ENCODE peak calls at places on chromosomes 11 and 22, in four cellular contexts. A is IMR-90, X is GM12878, R is K562. P is an unnamed sample.

GRCh38 chr22:37202706-37203105 is 9.6 kb downstream of the SSTR3 start:
- DNase-seq in A (no peak), R (no peak), X (no peak), P (no peak)

GRCh38 chr22:30251661-30252226 is 5.2 kb upstream of the LIF start:
- DNase-seq in X (no peak), R (no peak), A (peak; percentile 82), P (no peak)

GRCh38 chr22:29912605-29913398 is 29.8 kb downstream of the MTMR3 start:
- DNase-seq in A (peak; percentile 93), X (no peak), R (no peak), P (no peak)

GRCh38 chr22:45893516-45893915 is 83.4 kb downstream of the WNT7B start:
- DNase-seq in X (no peak), A (peak; percentile 72), R (no peak), P (no peak)

GRCh38 chr22:27094633-27095308 is 437.4 kb downstream of the MIAT start:
- DNase-seq in X (no peak), R (no peak), A (peak; percentile 51), P (no peak)

GRCh38 chr11:63937713-63938480 is 905 bp upstream of the NAA40 start:
- DNase-seq in X (no peak), A (no peak), R (peak; percentile 73), P (no peak)

GRCh38 chr22:49789289-49790141 is 38.2 kb downstream of the BRD1 start:
- DNase-seq in A (peak; percentile 45), X (no peak), R (no peak), P (no peak)

GRCh38 chr22:22111267-22111751 is 128.7 kb upstream of the TOP3B start:
- DNase-seq in R (peak; percentile 87), X (peak; percentile 86), A (peak; percentile 95), P (no peak)

GRCh38 chr22:42613869-42614268 is 814 bp downstream of the POLDIP3 start:
- DNase-seq in R (no peak), A (no peak), X (no peak), P (no peak)

GRCh38 chr11:119107538-119108150 is 500 bp downstream of the C2CD2L start:
- DNase-seq in X (no peak), A (no peak), R (no peak), P (no peak)

GRCh38 chr22:24089951-24090350 is 78.8 kb downstream of the CABIN1 start:
- DNase-seq in R (no peak), X (no peak), A (no peak), P (no peak)

GRCh38 chr22:41831828-41832552 is 915 bp upstream of the SREBF2 start:
- DNase-seq in A (peak; percentile 24), X (no peak), R (no peak), P (no peak)

GRCh38 chr11:109697140-109697843 is 275.3 kb downstream of the C11orf87 start:
- DNase-seq in X (no peak), A (peak; percentile 50), R (peak; percentile 22), P (peak; percentile 44)

GRCh38 chr22:23837496-23837859 is 1.3 kb downstream of the DERL3 start:
- DNase-seq in R (no peak), X (no peak), A (no peak), P (no peak)

GRCh38 chr11:75105462-75105925 is 8.8 kb upstream of the OR2AT4 start:
- DNase-seq in R (peak; percentile 75), X (no peak), A (no peak), P (no peak)

GRCh38 chr11:19728436-19728835 is 15.8 kb downstream of the NAV2 start:
- DNase-seq in A (peak; percentile 80), R (no peak), X (no peak), P (no peak)

GRCh38 chr11:84289381-84289906 is 1003.3 kb upstream of the CCDC90B start:
- DNase-seq in A (peak; percentile 78), X (peak; percentile 55), R (no peak), P (no peak)

GRCh38 chr11:58043379-58043778 is 12.6 kb downstream of the OR6Q1 start:
- DNase-seq in A (no peak), X (no peak), R (no peak), P (no peak)

GRCh38 chr11:64963072-64963631 is 8.8 kb downstream of the MAJIN start:
- DNase-seq in A (no peak), X (no peak), R (no peak), P (no peak)

GRCh38 chr11:75014129-75014528 is 25.4 kb downstream of the NEU3 start:
- DNase-seq in A (peak; percentile 95), R (no peak), X (no peak), P (peak; percentile 13)

GRCh38 chr11:60756307-60757032 is at the start of gene MS4A15:
- DNase-seq in R (peak; percentile 57), A (no peak), X (no peak), P (peak; percentile 28)

GRCh38 chr22:44538518-44539315 is 40.7 kb upstream of the RTL6 start:
- DNase-seq in A (no peak), X (no peak), R (no peak), P (no peak)

GRCh38 chr11:126338346-126339055 is 17.0 kb upstream of the ST3GAL4 start:
- DNase-seq in X (no peak), A (no peak), R (no peak), P (no peak)

GRCh38 chr11:78019808-78020207 is 3.3 kb downstream of the KCTD14 start:
- DNase-seq in A (peak; percentile 23), X (no peak), R (no peak), P (no peak)

GRCh38 chr22:37330200-37331033 is 48.1 kb downstream of the CYTH4 start:
- DNase-seq in A (peak; percentile 90), X (no peak), R (peak; percentile 80), P (peak; percentile 48)

GRCh38 chr22:42742940-42743339 is 22.3 kb upstream of the A4GALT start:
- DNase-seq in R (peak; percentile 72), A (no peak), X (no peak), P (no peak)

GRCh38 chr22:50606561-50607365 is 6.2 kb downstream of the MAPK8IP2 start:
- DNase-seq in R (no peak), X (no peak), A (no peak), P (no peak)

GRCh38 chr11:62142921-62143320 is 19.1 kb downstream of the INCENP start:
- DNase-seq in X (no peak), R (no peak), A (no peak), P (no peak)

GRCh38 chr11:132444891-132445290 is 1074.5 kb downstream of the NTM start:
- DNase-seq in X (no peak), A (no peak), R (no peak), P (no peak)

GRCh38 chr11:74932797-74933196 is 16.1 kb downstream of the XRRA1 start:
- DNase-seq in A (peak; percentile 95), X (no peak), R (no peak), P (peak; percentile 62)

GRCh38 chr22:35777335-35777975 is 59.8 kb downstream of the APOL5 start:
- DNase-seq in R (no peak), X (no peak), A (peak; percentile 92), P (peak; percentile 64)

GRCh38 chr22:19932367-19933206 is 9.0 kb upstream of the COMT start:
- DNase-seq in A (no peak), R (no peak), X (no peak), P (no peak)

GRCh38 chr22:22943521-22944267 is 56.1 kb downstream of the IGLL5 start:
- DNase-seq in R (peak; percentile 79), X (no peak), A (no peak), P (no peak)

GRCh38 chr11:97847730-97848129 is 1173.0 kb upstream of the CNTN5 start:
- DNase-seq in X (no peak), R (no peak), A (no peak), P (no peak)

GRCh38 chr11:13384837-13385417 is 78.1 kb downstream of the BTBD10 start:
- DNase-seq in A (peak; percentile 68), R (peak; percentile 23), X (peak; percentile 3), P (peak; percentile 65)

GRCh38 chr11:120034176-120034575 is 103.7 kb downstream of the TRIM29 start:
- DNase-seq in R (no peak), A (no peak), X (no peak), P (no peak)

GRCh38 chr11:44611687-44612437 is 46.4 kb downstream of the CD82 start:
- DNase-seq in R (no peak), X (peak; percentile 86), A (no peak), P (no peak)

GRCh38 chr11:65378928-65379638 is 3.4 kb downstream of the SLC25A45 start:
- DNase-seq in X (no peak), A (no peak), R (no peak), P (no peak)

GRCh38 chr11:33539659-33540249 is 160.9 kb downstream of the C11orf91 start:
- DNase-seq in R (no peak), A (no peak), X (no peak), P (no peak)

DNA sequence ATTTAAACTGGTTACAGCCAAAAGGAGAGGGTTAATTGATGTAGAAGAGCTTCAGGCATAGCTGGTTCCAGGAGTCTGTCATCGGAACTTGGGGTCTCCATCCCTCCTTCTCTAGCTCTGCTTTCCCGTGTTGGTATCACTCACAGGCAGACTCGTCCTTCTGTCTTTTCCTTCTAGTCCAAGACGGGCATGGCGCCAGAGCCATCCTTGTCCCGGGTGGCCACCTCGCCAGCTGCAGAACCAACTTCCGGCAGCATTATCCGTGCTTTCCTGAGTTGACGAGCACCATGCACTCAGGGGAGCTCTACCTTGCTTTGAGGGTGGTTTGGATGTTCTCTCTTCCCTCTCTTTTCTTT is 14.7 kb downstream of the LINC01488 start:
- DNase-seq in A (no peak), R (no peak), X (no peak), P (no peak)
- TF ChIP-seq FOS in A (no peak), R (no peak), X (no peak), P (no peak)

GRCh38 chr22:47340851-47341436 is 578.5 kb downstream of the TBC1D22A start:
- DNase-seq in X (no peak), A (no peak), R (no peak), P (peak; percentile 10)
- TF ChIP-seq FOS in X (no peak), A (no peak), R (no peak), P (peak; percentile 47)

DNA sequence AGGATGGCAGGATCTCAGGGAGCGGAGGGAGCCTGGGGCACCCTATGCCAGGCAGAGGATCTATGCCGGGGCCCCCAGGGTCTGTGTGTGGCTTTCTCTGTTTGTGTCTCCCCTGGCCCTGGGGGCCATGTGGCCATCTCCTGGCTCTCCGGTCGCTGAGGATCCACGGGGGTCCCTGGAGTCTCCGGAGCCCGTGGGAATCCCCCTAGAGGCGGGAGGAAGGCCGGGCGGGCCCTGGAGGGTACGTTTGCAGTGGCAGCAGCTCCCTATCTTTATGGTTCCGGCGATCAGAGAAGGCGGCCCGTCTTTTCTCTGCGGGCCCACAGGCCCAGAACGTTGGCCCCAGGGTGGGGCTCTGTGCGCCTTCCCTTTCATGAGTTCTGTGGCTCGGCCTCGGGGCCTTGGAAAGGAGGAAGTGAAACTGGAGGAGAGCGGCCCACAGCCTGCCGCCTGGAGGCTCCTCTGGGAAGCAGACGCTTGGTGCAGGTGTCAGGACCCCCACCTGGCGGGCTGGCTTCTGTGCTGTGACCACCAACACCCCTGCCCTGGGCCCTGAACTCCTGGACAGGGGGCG is 82.1 kb downstream of the KCNQ1 start:
- DNase-seq in A (no peak), R (peak; percentile 37), X (no peak), P (no peak)
- TF ChIP-seq FOS in A (no peak), R (no peak), X (no peak), P (no peak)

GRCh38 chr11:59574467-59574866 is 41.1 kb downstream of the OSBP start:
- DNase-seq in A (peak; percentile 52), R (no peak), X (no peak), P (peak; percentile 19)

GRCh38 chr11:59574932-59575904 is 40.4 kb downstream of the OSBP start:
- DNase-seq in A (no peak), X (no peak), R (no peak), P (no peak)

GRCh38 chr11:59578369-59578768 is 37.2 kb downstream of the OSBP start:
- DNase-seq in X (no peak), R (no peak), A (no peak), P (no peak)

GRCh38 chr11:59572091-59572490 is 43.5 kb downstream of the OSBP start:
- DNase-seq in R (no peak), A (no peak), X (no peak), P (no peak)

GRCh38 chr11:59573216-59573615 is 42.4 kb downstream of the OSBP start:
- DNase-seq in A (peak; percentile 94), R (no peak), X (no peak), P (peak; percentile 32)
- TF ChIP-seq FOS in A (peak; percentile 16), R (no peak), X (no peak), P (peak; percentile 21)